ENCODE peak calls at places on chromosomes 3 and 15, in five cellular contexts. H is stimulated activated CD4-positive, alpha-beta T cell treated with anti-CD3 and anti-CD28 coated beads, Interleukin-12 subunit alpha, Interleukin-12 subunit beta, amount 100 ng/mL, for 4 hours; C is stomach; B is GOT3; O is SJSA1. T is an unnamed sample.

GRCh38 chr15:27241942-27242341 is 271.0 kb downstream of the GABRG3 start:
- DNase-seq in B (no peak), O (no peak), H (no peak), C (no peak), T (no peak)

GRCh38 chr3:168884353-168884903 is 779.1 kb downstream of the MECOM start:
- DNase-seq in B (no peak), O (no peak), C (peak; percentile 50), H (no peak), T (peak; percentile 76)

GRCh38 chr3:136752046-136752326 is 192 bp downstream of the STAG1 start:
- DNase-seq in O (no peak), B (peak; percentile 85), H (no peak), C (no peak), T (no peak)

GRCh38 chr3:44030690-44031344 is 210.9 kb upstream of the TOPAZ1 start:
- DNase-seq in B (no peak), O (no peak), C (no peak), H (no peak), T (no peak)

GRCh38 chr3:114867359-114867758 is 279.7 kb downstream of the ZBTB20 start:
- DNase-seq in O (no peak), B (no peak), C (no peak), H (no peak), T (peak; percentile 42)

GRCh38 chr3:164306042-164306441 is 772.3 kb downstream of the SI start:
- DNase-seq in O (no peak), C (no peak), H (no peak), B (no peak), T (no peak)

GRCh38 chr3:186635532-186635931 is 4.7 kb upstream of the FETUB start:
- DNase-seq in O (no peak), C (no peak), B (no peak), H (no peak), T (no peak)

GRCh38 chr3:87088984-87089841 is 98.3 kb upstream of the VGLL3 start:
- DNase-seq in O (peak; percentile 71), H (no peak), B (peak; percentile 38), C (peak; percentile 36), T (peak; percentile 49)

GRCh38 chr3:4828279-4829030 is 150.8 kb upstream of the BHLHE40 start:
- DNase-seq in C (no peak), H (no peak), B (no peak), O (no peak), T (no peak)

GRCh38 chr3:76096036-76096435 is 310.7 kb upstream of the ZNF717 start:
- DNase-seq in O (no peak), H (no peak), C (no peak), B (no peak), T (no peak)

GRCh38 chr15:70152070-70152480 is 54.4 kb upstream of the TLE3 start:
- DNase-seq in B (no peak), O (no peak), H (no peak), C (peak; percentile 75), T (peak; percentile 78)

GRCh38 chr15:38678291-38678690 is 113.7 kb upstream of the RASGRP1 start:
- DNase-seq in O (no peak), C (no peak), B (no peak), H (no peak), T (no peak)

GRCh38 chr3:138850151-138850550 is 15.4 kb upstream of the PIK3CB start:
- DNase-seq in C (peak; percentile 46), B (no peak), H (no peak), O (peak; percentile 52), T (peak; percentile 28)

GRCh38 chr3:188067932-188068331 is 86.0 kb upstream of the LPP start:
- DNase-seq in H (no peak), O (no peak), C (no peak), B (no peak), T (no peak)

GRCh38 chr3:108296239-108296638 is at the start of gene HHLA2:
- DNase-seq in H (no peak), C (no peak), O (no peak), B (no peak), T (no peak)

GRCh38 chr3:142976621-142977398 is 13.3 kb upstream of the PAQR9 start:
- DNase-seq in B (peak; percentile 70), C (peak; percentile 72), O (peak; percentile 73), H (no peak), T (peak; percentile 80)

GRCh38 chr3:33355611-33356010 is 78.4 kb downstream of the FBXL2 start:
- DNase-seq in O (no peak), C (no peak), B (no peak), H (no peak), T (peak; percentile 28)

GRCh38 chr15:39896837-39897236 is 23.2 kb downstream of the GPR176 start:
- DNase-seq in H (no peak), B (no peak), C (no peak), O (no peak), T (no peak)

GRCh38 chr3:145248928-145249327 is 912.1 kb downstream of the PLOD2 start:
- DNase-seq in O (no peak), H (no peak), B (no peak), C (no peak), T (no peak)

GRCh38 chr15:42191610-42192346 is 16.3 kb downstream of the VPS39 start:
- DNase-seq in B (no peak), C (no peak), H (no peak), O (no peak), T (no peak)

GRCh38 chr3:14363976-14364375 is 38.4 kb upstream of the SLC6A6 start:
- DNase-seq in O (peak; percentile 70), C (no peak), H (no peak), B (no peak), T (no peak)

GRCh38 chr3:2352134-2352762 is 253.6 kb downstream of the CNTN4 start:
- DNase-seq in B (no peak), O (no peak), H (no peak), C (no peak), T (no peak)

GRCh38 chr3:194042947-194043346 is 93.0 kb upstream of the HES1 start:
- DNase-seq in O (peak; percentile 60), C (no peak), B (no peak), H (no peak), T (no peak)

GRCh38 chr15:100349321-100349695 is 7.5 kb upstream of the ADAMTS17 start:
- DNase-seq in B (no peak), H (no peak), C (no peak), O (no peak), T (no peak)

GRCh38 chr15:73884159-73884558 is 10.8 kb downstream of the TBC1D21 start:
- DNase-seq in H (no peak), B (no peak), C (peak; percentile 14), O (peak; percentile 22), T (no peak)

GRCh38 chr3:30637310-30638227 is 31.2 kb downstream of the TGFBR2 start:
- DNase-seq in O (no peak), C (no peak), H (no peak), B (no peak), T (no peak)

GRCh38 chr3:123020709-123021108 is 6.9 kb downstream of the SEMA5B start:
- DNase-seq in H (no peak), B (no peak), C (no peak), O (no peak), T (no peak)

GRCh38 chr3:20700702-20701101 is 514.7 kb upstream of the SGO1 start:
- DNase-seq in C (no peak), O (no peak), H (no peak), B (no peak), T (peak; percentile 21)

GRCh38 chr15:87863152-87863551 is 393.4 kb downstream of the NTRK3 start:
- DNase-seq in H (no peak), B (no peak), C (no peak), O (no peak), T (no peak)

GRCh38 chr3:11850003-11850402 is 3.3 kb upstream of the TAMM41 start:
- DNase-seq in B (no peak), O (no peak), H (no peak), C (no peak), T (no peak)

GRCh38 chr3:107557743-107558142 is 35.0 kb downstream of the BBX start:
- DNase-seq in H (no peak), B (no peak), C (no peak), O (no peak), T (no peak)